ENCODE peak calls at places on chromosomes 7 and 10, in nine cellular contexts. P is NCI-H2029 treated with DMSO at 0.1 percent for 48 hours, G is endothelial cell, J is A172, L is HEK293T, F is globus pallidus, T is fibroblast of the aortic adventitia, H is NCI-H460, N is AG04450. D is an unnamed sample.

GRCh38 chr7:73704640-73705550 is 14.6 kb downstream of the STX1A start:
- DNase-seq in L (no peak), T (peak; percentile 72), J (peak; percentile 98), N (no peak), F (no peak), P (no peak), H (peak; percentile 98), G (no peak), D (no peak)

GRCh38 chr10:92052088-92052487 is 128.5 kb downstream of the BTAF1 start:
- DNase-seq in P (no peak), F (no peak), H (no peak), G (no peak), L (no peak), J (no peak), T (no peak), N (no peak), D (no peak)

GRCh38 chr7:22781230-22781711 is 41.4 kb downstream of the TOMM7 start:
- DNase-seq in L (no peak), P (no peak), J (peak; percentile 60), T (peak; percentile 89), N (peak; percentile 79), H (no peak), F (no peak), G (no peak), D (no peak)

GRCh38 chr7:17560516-17560915 is 262.1 kb downstream of the AHR start:
- DNase-seq in F (no peak), G (no peak), J (no peak), N (no peak), P (no peak), H (no peak), T (no peak), L (no peak), D (no peak)

GRCh38 chr7:20783716-20784310 is 2.9 kb downstream of the SP8 start:
- DNase-seq in P (no peak), H (no peak), L (no peak), F (no peak), N (no peak), T (no peak), J (no peak), G (peak; percentile 59), D (no peak)

GRCh38 chr10:31656820-31657470 is 271.7 kb downstream of the ARHGAP12 start:
- DNase-seq in N (no peak), F (no peak), T (no peak), L (no peak), P (no peak), H (no peak), G (no peak), J (no peak), D (no peak)

GRCh38 chr10:35019037-35019794 is 70.9 kb downstream of the CUL2 start:
- DNase-seq in P (no peak), T (no peak), G (no peak), F (no peak), L (no peak), N (no peak), J (no peak), H (no peak), D (no peak)

GRCh38 chr10:46286991-46287693 is at the start of gene ANTXRL:
- DNase-seq in L (no peak), N (no peak), P (no peak), T (no peak), J (no peak), F (no peak), H (no peak), G (no peak), D (no peak)

GRCh38 chr7:143392875-143393266 is 11.7 kb downstream of the ZYX start:
- DNase-seq in G (no peak), T (no peak), P (no peak), L (no peak), F (no peak), N (no peak), J (no peak), H (no peak), D (no peak)

GRCh38 chr10:14820010-14820774 is 17.6 kb downstream of the CDNF start:
- DNase-seq in G (no peak), H (peak; percentile 29), L (no peak), F (no peak), J (peak; percentile 96), T (peak; percentile 95), N (peak; percentile 83), P (no peak), D (no peak)

GRCh38 chr10:70539471-70539870 is 60.9 kb downstream of the PALD1 start:
- DNase-seq in L (no peak), T (no peak), P (no peak), G (no peak), H (no peak), J (no peak), N (no peak), F (no peak), D (no peak)

GRCh38 chr10:47152861-47153349 is 147.1 kb upstream of the GDF10 start:
- DNase-seq in J (peak; percentile 52), F (no peak), T (no peak), H (no peak), G (no peak), L (no peak), P (no peak), N (no peak), D (no peak)

GRCh38 chr7:105756402-105756801 is 120.0 kb downstream of the ATXN7L1 start:
- DNase-seq in J (no peak), N (no peak), G (no peak), L (no peak), H (no peak), T (no peak), F (no peak), P (no peak), D (no peak)